ENCODE peak calls at places on chromosomes 7 and 10, in five cellular contexts. One of them, this sample, is unnamed.

GRCh38 chr10:103559776-103560175 is 66.3 kb downstream of the NEURL1 start:
- DNase-seq in K562: no peak
- DNase-seq in SK-N-SH: no peak
- DNase-seq in HepG2: no peak
- DNase-seq in GM12878: no peak
- DNase-seq in this sample: no peak

GRCh38 chr10:100743626-100744135 is 1.7 kb upstream of the PAX2 start:
- DNase-seq in HepG2: peak; percentile 47
- DNase-seq in K562: peak; percentile 64
- DNase-seq in SK-N-SH: peak; percentile 85
- DNase-seq in GM12878: no peak
- DNase-seq in this sample: no peak

GRCh38 chr10:36114913-36115312 is 472.8 kb upstream of the FZD8 start:
- DNase-seq in SK-N-SH: no peak
- DNase-seq in GM12878: no peak
- DNase-seq in HepG2: no peak
- DNase-seq in K562: no peak
- DNase-seq in this sample: no peak

GRCh38 chr10:100775346-100775745 is 30.0 kb downstream of the PAX2 start:
- DNase-seq in K562: no peak
- DNase-seq in SK-N-SH: peak; percentile 30
- DNase-seq in HepG2: no peak
- DNase-seq in GM12878: no peak
- DNase-seq in this sample: no peak

GRCh38 chr10:10870523-10871241 is 147.0 kb upstream of the CELF2 start:
- DNase-seq in SK-N-SH: no peak
- DNase-seq in HepG2: no peak
- DNase-seq in GM12878: peak; percentile 8
- DNase-seq in K562: no peak
- DNase-seq in this sample: no peak

GRCh38 chr7:123865517-123866117 is 20.6 kb downstream of the HYAL4 start:
- DNase-seq in SK-N-SH: peak; percentile 49
- DNase-seq in GM12878: peak; percentile 21
- DNase-seq in HepG2: peak; percentile 62
- DNase-seq in K562: peak; percentile 71
- DNase-seq in this sample: no peak

GRCh38 chr7:106841896-106842390 is 23.1 kb upstream of the PIK3CG start:
- DNase-seq in K562: no peak
- DNase-seq in GM12878: no peak
- DNase-seq in SK-N-SH: peak; percentile 47
- DNase-seq in HepG2: no peak
- DNase-seq in this sample: no peak

GRCh38 chr10:37125191-37125732 is at the start of gene ANKRD30A:
- DNase-seq in HepG2: no peak
- DNase-seq in GM12878: no peak
- DNase-seq in SK-N-SH: peak; percentile 10
- DNase-seq in K562: no peak
- DNase-seq in this sample: no peak

GRCh38 chr7:102404005-102404861 is 8.1 kb downstream of the PRKRIP1 start:
- DNase-seq in GM12878: no peak
- DNase-seq in HepG2: peak; percentile 64
- DNase-seq in SK-N-SH: peak; percentile 82
- DNase-seq in K562: peak; percentile 78
- DNase-seq in this sample: peak; percentile 55

GRCh38 chr7:54629771-54630170 is 87.6 kb downstream of the VSTM2A start:
- DNase-seq in K562: no peak
- DNase-seq in SK-N-SH: no peak
- DNase-seq in HepG2: no peak
- DNase-seq in GM12878: no peak
- DNase-seq in this sample: no peak

GRCh38 chr10:77587424-77587806 is 50.2 kb downstream of the KCNMA1 start:
- DNase-seq in GM12878: no peak
- DNase-seq in HepG2: no peak
- DNase-seq in K562: no peak
- DNase-seq in SK-N-SH: no peak
- DNase-seq in this sample: no peak

GRCh38 chr7:151126500-151127137 is 40.3 kb downstream of the AGAP3 start:
- DNase-seq in K562: no peak
- DNase-seq in GM12878: no peak
- DNase-seq in HepG2: no peak
- DNase-seq in SK-N-SH: no peak
- DNase-seq in this sample: no peak

DNA sequence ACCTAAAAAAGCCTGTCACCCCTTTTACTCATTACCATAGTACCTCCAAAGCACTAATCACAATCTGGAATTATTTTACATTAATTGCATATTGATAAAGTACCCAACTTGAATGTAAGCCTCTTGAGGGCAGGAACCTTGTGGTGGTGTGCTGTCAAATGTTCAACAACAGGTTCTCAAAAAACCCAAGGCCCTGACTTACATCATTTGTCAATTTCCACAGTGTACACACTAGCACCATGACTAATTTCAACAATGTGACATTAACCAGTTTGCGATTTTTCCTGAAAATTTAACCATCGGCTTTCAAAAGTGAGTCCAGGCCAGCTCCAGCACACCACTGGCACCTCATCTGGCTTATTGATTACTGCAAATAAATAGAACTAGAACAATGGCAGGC is 87.5 kb downstream of the SVOPL start:
- DNase-seq in K562: no peak
- DNase-seq in GM12878: no peak
- DNase-seq in SK-N-SH: no peak
- DNase-seq in HepG2: peak; percentile 35
- DNase-seq in this sample: no peak
- TF ChIP-seq JUND in K562: no peak
- TF ChIP-seq JUND in GM12878: no peak
- TF ChIP-seq JUND in SK-N-SH: no peak
- TF ChIP-seq JUND in HepG2: no peak
- TF ChIP-seq JUND in this sample: no peak

GRCh38 chr10:127102176-127102575 is 94.2 kb downstream of the INSYN2A start:
- DNase-seq in K562: no peak
- DNase-seq in SK-N-SH: no peak
- DNase-seq in GM12878: no peak
- DNase-seq in HepG2: no peak
- DNase-seq in this sample: no peak
- TF ChIP-seq TAF1 in K562: no peak
- TF ChIP-seq TAF1 in SK-N-SH: no peak
- TF ChIP-seq TAF1 in GM12878: no peak
- TF ChIP-seq TAF1 in HepG2: no peak
- TF ChIP-seq TAF1 in this sample: no peak

GRCh38 chr7:154833839-154834238 is 169.1 kb downstream of the PAXIP1 start:
- DNase-seq in K562: no peak
- DNase-seq in GM12878: no peak
- DNase-seq in SK-N-SH: no peak
- DNase-seq in HepG2: no peak
- DNase-seq in this sample: no peak

GRCh38 chr7:154837622-154838021 is 165.3 kb downstream of the PAXIP1 start:
- DNase-seq in GM12878: peak; percentile 52
- DNase-seq in K562: no peak
- DNase-seq in SK-N-SH: no peak
- DNase-seq in HepG2: no peak
- DNase-seq in this sample: no peak

GRCh38 chr7:154835924-154836529 is 166.9 kb downstream of the PAXIP1 start:
- DNase-seq in K562: no peak
- DNase-seq in HepG2: no peak
- DNase-seq in SK-N-SH: no peak
- DNase-seq in GM12878: no peak
- DNase-seq in this sample: no peak

GRCh38 chr7:154837087-154837486 is 165.8 kb downstream of the PAXIP1 start:
- DNase-seq in HepG2: no peak
- DNase-seq in K562: no peak
- DNase-seq in SK-N-SH: no peak
- DNase-seq in GM12878: no peak
- DNase-seq in this sample: no peak

GRCh38 chr7:154832557-154833138 is 170.3 kb downstream of the PAXIP1 start:
- DNase-seq in HepG2: peak; percentile 38
- DNase-seq in SK-N-SH: peak; percentile 81
- DNase-seq in GM12878: no peak
- DNase-seq in K562: no peak
- DNase-seq in this sample: peak; percentile 54
- TF ChIP-seq JUND in HepG2: no peak
- TF ChIP-seq JUND in SK-N-SH: no peak
- TF ChIP-seq JUND in GM12878: no peak
- TF ChIP-seq JUND in K562: no peak
- TF ChIP-seq JUND in this sample: no peak

DNA sequence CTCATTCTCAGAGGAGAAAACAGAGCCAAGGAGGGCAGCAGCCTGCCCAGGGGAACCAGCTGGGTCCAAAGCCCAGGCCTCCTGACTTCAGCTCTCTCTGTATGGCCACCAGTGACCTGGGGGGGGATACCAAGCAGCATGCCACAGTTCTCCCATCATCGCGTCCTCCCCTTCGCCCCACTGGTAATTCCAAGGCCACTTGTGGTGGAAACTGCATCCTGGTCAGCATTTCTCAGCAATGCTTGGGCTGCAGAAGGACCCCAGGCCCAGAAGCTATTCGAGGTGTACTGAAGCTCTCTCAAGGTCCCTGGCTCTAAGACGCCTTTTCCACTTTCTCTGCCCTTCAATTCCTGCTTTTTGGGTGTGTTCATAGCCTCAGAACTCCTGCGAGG is 27.1 kb downstream of the BTBD16 start:
- DNase-seq in SK-N-SH: no peak
- DNase-seq in K562: no peak
- DNase-seq in GM12878: no peak
- DNase-seq in HepG2: no peak
- DNase-seq in this sample: no peak
- TF ChIP-seq TAF1 in SK-N-SH: no peak
- TF ChIP-seq TAF1 in K562: no peak
- TF ChIP-seq TAF1 in GM12878: no peak
- TF ChIP-seq TAF1 in HepG2: no peak
- TF ChIP-seq TAF1 in this sample: no peak

DNA sequence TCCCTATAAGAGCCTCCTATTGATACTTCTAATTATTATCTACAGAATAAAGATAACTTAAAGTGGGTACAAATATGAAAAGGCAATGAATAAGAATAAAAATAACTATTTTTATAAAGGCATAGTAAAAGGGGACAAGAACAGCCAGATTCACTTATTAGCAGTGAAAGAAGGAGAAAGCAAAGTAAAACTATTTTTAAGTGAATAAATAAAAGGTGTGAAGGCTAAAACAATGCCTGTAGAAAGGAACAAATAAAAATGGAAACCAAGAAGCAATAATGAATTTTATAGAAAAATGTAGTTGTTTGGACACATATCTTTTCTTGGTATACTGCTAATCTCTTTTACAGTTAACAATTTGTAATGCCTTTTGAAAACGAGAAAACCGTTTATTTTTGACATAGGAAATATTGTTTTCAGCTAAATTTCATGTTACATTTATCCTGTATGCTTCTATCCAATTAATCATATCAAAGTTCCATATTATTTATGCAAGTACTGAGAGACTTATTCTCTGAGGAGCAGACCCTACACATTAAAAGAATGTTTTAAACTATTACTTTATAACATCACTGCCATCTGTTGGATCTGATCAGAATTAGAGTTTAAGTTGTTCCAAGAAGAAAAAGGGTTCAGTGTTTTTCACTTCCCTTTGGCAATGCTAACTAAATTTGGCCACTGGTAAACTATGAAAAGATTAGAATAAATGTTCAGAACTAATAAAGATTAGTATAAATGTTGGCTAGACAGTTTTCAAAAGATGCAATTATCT is 59.1 kb downstream of the ARMC3 start:
- DNase-seq in K562: no peak
- DNase-seq in HepG2: peak; percentile 6
- DNase-seq in SK-N-SH: peak; percentile 37
- DNase-seq in GM12878: peak; percentile 24
- DNase-seq in this sample: no peak
- TF ChIP-seq JUND in K562: no peak
- TF ChIP-seq JUND in HepG2: no peak
- TF ChIP-seq JUND in SK-N-SH: no peak
- TF ChIP-seq JUND in GM12878: no peak
- TF ChIP-seq JUND in this sample: no peak

DNA sequence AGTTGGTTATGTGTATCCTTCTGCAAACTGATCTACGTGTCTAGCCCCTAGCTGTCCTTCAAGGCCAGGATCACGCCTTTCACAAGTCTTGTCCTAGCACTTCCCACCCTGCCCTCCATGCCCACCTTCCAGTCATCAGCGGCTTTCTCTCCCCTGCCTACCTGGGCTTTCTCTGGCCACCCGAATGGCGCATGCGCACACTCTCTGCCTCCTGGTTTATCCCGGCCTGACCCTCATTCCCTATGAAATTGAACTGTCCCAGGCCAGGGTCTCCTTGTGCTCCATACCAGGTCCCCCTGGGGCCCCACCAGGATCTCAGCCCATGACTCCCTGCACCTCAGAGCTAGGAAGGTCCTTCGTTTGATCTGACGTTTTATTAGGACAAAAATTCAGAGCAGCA is 31.6 kb upstream of the CTBP2 start:
- DNase-seq in HepG2: no peak
- DNase-seq in SK-N-SH: no peak
- DNase-seq in GM12878: no peak
- DNase-seq in K562: no peak
- DNase-seq in this sample: no peak
- TF ChIP-seq TAF1 in HepG2: no peak
- TF ChIP-seq TAF1 in SK-N-SH: no peak
- TF ChIP-seq TAF1 in GM12878: no peak
- TF ChIP-seq TAF1 in K562: no peak
- TF ChIP-seq TAF1 in this sample: no peak

GRCh38 chr7:101124376-101125056 is 2.4 kb upstream of the SERPINE1 start:
- DNase-seq in HepG2: peak; percentile 84
- DNase-seq in K562: no peak
- DNase-seq in SK-N-SH: no peak
- DNase-seq in GM12878: no peak
- DNase-seq in this sample: no peak
- TF ChIP-seq JUND in HepG2: peak; percentile 16
- TF ChIP-seq JUND in K562: no peak
- TF ChIP-seq JUND in SK-N-SH: no peak
- TF ChIP-seq JUND in GM12878: no peak
- TF ChIP-seq JUND in this sample: no peak

This sample was measured in H1.